ENCODE peak calls at places on chromosomes 13 and 19, in six cellular contexts. Q is RWPE2; J is GM23248; E is CD4-positive, alpha-beta memory T cell; R is cardiac muscle cell; I is CD4-positive, CD25-positive, alpha-beta regulatory T cell. M is an unnamed sample. For H3K4me1, the result is how much of the 10 kb centered on the place peaks cover.

GRCh38 chr13:39363393-39363792 is 239.6 kb downstream of the LHFPL6 start:
- DNase-seq in Q (no peak), J (no peak), E (no peak), I (no peak), R (no peak), M (no peak)

GRCh38 chr13:32846020-32846451 is 170.2 kb upstream of the KL start:
- DNase-seq in Q (no peak), J (no peak), E (no peak), R (no peak), I (no peak), M (no peak)

GRCh38 chr13:43293008-43293407 is 269.6 kb downstream of the DNAJC15 start:
- DNase-seq in E (no peak), I (no peak), J (no peak), R (no peak), Q (no peak), M (no peak)

GRCh38 chr19:10321417-10321797 is 5.6 kb upstream of the FDX2 start:
- DNase-seq in I (no peak), Q (no peak), R (no peak), J (no peak), E (no peak), M (no peak)

GRCh38 chr13:99700468-99700867 is 199.2 kb downstream of the TM9SF2 start:
- DNase-seq in Q (no peak), E (no peak), I (no peak), J (no peak), R (no peak), M (no peak)

GRCh38 chr19:50506700-50507099 is 4.3 kb downstream of the JOSD2 start:
- DNase-seq in R (no peak), I (no peak), J (no peak), E (no peak), Q (no peak), M (no peak)

GRCh38 chr13:97548138-97548537 is 114.2 kb downstream of the RAP2A start:
- DNase-seq in R (no peak), J (no peak), Q (no peak), I (no peak), E (no peak), M (no peak)

GRCh38 chr19:50501568-50502475 is 9.2 kb downstream of the JOSD2 start:
- DNase-seq in J (no peak), E (no peak), Q (no peak), R (peak), I (no peak), M (peak)

GRCh38 chr13:103931396-103931795 is 865.2 kb upstream of the SLC10A2 start:
- DNase-seq in I (no peak), E (no peak), Q (no peak), R (no peak), J (no peak), M (no peak)

GRCh38 chr13:76848596-76848995 is 37.6 kb downstream of the KCTD12 start:
- DNase-seq in Q (no peak), I (no peak), E (no peak), J (peak), R (no peak), M (no peak)

GRCh38 chr19:50362030-50362412 is 3.4 kb downstream of the NAPSA start:
- DNase-seq in E (no peak), I (no peak), R (no peak), Q (no peak), J (no peak), M (no peak)

GRCh38 chr19:6267552-6268381 is 12.0 kb downstream of the MLLT1 start:
- DNase-seq in R (no peak), J (peak), I (no peak), Q (no peak), E (no peak), M (no peak)

GRCh38 chr13:97307882-97308624 is 85.9 kb downstream of the MBNL2 start:
- DNase-seq in J (peak), Q (no peak), R (peak), I (no peak), E (no peak), M (peak)

GRCh38 chr19:57362997-57363705 is at the start of the genes TRAPPC2B and ZNF547:
- DNase-seq in J (peak), Q (peak), I (peak), E (peak), R (peak), M (peak)

DNA sequence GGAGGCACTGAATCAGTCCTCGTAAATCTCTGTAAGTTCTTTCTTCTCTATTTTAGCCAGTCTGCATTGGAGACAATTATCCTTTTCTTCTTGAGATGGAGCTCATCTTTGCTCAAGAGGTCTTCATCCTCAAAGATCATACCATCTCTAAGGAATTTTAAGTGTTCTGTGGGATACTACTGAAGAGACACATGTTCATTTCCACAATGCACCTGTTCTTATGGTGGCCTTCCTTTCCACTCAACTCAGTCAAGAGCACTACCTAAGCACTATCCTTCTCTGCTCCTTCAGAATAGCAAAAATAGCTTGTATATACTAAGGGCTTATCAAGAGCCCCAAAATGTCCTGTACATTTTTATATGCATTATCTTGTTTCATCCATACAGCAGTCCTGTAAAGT is 214.0 kb downstream of the KLF5 start:
- DNase-seq in Q (no peak), I (no peak), E (no peak), J (no peak), R (no peak), M (no peak)
- H3K27ac ChIP-seq in Q (peak), I (no peak), E (no peak), J (no peak), R (no peak), M (no peak)

GRCh38 chr13:95298971-95299627 is 2.2 kb downstream of the ABCC4 start:
- DNase-seq in R (no peak), I (no peak), Q (no peak), J (peak), E (no peak), M (no peak)
- H3K4me3 ChIP-seq in R (no peak), I (no peak), Q (no peak), J (no peak), E (no peak), M (no peak)

DNA sequence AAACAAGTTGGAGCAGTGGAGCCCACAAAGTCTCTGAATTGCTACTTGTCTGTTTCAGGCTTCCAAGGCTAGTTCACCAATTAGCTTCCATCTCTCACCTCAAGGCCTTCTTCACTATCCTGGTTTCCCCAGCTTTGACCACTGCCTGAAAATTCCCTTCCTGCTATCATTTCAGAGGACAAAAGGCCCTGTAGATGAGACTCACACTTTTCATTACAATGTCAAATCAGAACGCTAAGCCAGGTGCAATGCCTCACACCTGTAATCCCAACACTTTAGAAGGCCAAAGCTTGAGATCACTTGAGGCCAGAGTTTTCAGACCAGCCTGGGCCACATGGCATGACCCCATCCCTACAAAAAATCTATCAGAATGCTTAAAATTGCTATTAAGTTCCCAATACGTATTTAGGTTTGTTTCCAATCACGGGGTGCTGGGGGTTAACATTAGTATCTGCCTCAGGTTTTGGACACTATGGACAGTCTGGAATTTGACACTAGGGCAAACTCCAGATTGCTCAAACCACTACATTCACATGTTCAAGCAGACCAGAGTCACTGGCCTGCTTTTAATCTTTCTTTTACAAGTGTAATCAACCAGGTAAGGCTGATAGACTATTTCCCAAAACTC is 5.5 kb downstream of the TPT1 start:
- DNase-seq in E (no peak), I (no peak), R (no peak), Q (no peak), J (no peak), M (no peak)
- H3K4me1 ChIP-seq in E (half or more), I (half or more), R (under half), Q (half or more), J (half or more), M (under half)

GRCh38 chr13:30446122-30446500 is 19.6 kb downstream of the HMGB1 start:
- DNase-seq in R (no peak), Q (no peak), E (no peak), I (no peak), J (no peak), M (no peak)
- H3K27ac ChIP-seq in R (no peak), Q (no peak), E (no peak), I (no peak), J (no peak), M (peak)

GRCh38 chr19:46849610-46850009 is 1.0 kb downstream of the AP2S1 start:
- DNase-seq in J (peak), R (peak), E (no peak), I (no peak), Q (no peak), M (no peak)
- H3K4me3 ChIP-seq in J (peak), R (peak), E (peak), I (peak), Q (peak), M (peak)

DNA sequence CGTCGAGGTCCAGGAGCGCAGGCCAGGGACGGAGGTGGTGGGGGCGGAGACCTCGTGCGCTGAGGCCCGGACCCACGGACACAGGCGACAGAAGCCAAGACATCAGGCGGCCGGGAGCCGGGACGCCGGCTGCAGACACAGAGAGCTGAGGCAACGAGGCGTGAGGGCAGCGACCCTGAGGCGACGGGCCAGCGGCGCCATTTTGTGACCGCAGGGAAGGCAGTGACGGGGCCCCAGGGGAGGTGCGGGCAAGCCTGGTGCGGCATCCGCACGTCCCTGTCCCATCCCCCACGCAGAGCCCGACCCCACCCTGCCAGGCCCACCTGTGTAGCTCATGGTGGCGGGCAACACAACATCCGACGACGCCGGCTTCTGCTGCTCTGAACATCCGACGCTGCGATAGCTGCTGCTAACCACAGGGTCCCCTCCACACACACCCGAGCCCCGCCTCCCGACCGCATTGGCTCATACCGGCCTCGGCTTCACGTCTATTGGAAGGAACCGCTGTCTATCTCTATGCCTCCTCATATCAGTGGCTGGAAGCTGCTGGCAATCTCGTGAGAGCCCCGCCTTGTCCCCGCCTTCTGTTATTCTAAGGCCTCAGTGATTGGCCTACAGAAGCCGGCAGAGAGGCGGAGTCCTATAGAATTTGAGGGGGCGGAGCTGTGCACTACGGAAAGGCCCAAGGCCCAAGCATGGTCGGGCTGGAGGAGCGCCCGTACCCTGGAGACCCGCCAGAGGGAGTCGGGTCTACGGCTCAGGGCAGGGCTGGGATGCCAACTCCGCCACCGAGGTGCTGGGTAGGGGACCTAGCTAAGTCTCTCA is at the start of gene AKAP8L:
- DNase-seq in E (peak), R (peak), I (peak), Q (peak), J (peak), M (peak)
- H3K4me1 ChIP-seq in E (under half), R (under half), I (under half), Q (under half), J (under half), M (under half)

DNA sequence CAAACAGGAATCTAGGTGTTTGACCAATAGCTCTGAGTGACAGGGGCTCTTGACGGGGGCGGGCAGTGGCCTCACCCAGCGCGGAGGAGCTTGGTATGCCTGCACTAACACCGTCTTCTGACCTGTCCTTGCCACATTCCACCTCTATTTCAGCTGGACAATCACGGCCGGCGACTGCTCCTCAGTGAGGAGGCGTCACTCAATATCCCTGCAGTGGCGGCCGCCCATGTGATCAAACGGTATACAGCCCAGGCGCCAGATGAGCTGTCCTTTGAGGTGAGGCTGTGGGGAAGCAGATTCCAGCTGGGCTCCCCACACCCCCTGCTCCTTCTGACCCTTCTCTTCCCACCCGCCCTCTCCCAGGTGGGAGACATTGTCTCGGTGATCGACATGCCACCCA is 4.7 kb downstream of the ARHGAP33 start:
- DNase-seq in I (no peak), R (no peak), E (no peak), Q (no peak), J (no peak), M (no peak)
- H3K27ac ChIP-seq in I (no peak), R (no peak), E (no peak), Q (no peak), J (no peak), M (no peak)

DNA sequence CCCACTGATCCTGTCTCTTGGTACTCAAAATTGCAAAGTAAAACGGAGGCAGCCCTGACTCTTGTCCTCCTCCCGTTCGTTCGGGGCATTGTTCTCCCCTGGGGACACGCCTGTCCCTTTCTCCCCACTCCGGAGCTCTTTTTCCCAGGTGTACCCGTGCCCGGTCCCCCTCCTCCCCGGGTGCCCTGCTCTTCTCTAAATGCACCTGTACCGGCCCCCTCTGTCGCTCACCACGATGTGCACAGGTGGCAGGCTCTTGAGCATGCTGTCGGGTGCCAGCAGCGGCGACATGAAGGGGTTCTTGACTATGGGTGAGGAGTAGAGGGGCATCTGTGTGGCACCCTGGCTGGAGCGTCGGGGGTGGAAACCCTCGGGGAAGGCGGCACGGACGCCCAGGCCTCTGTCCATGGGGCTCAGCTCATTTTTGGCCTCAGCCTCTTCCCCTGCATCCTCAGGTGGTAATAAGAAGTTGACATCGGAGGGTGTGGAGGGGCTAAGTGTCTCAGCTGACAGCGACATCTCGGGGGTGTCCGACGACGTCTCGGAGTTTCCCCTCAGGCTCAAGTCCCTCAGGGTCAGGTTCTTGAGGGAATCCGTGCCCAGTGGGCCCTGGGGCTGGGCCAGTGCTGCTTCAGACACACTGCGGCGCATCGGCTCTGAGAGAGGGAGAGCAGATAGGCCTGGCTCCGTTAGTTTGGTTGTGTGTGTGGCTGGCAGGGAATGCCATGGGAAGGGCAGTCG is 12.4 kb upstream of the CNFN start:
- DNase-seq in J (no peak), I (no peak), Q (no peak), E (no peak), R (no peak), M (no peak)
- H3K4me3 ChIP-seq in J (peak), I (peak), Q (no peak), E (peak), R (peak), M (peak)

GRCh38 chr13:77853701-77854100 is 64.9 kb downstream of the EDNRB start:
- DNase-seq in E (no peak), Q (no peak), I (no peak), R (no peak), J (no peak), M (no peak)
- H3K4me1 ChIP-seq in E (under half), Q (under half), I (under half), R (under half), J (under half), M (under half)

M was measured in pancreas.